ENCODE peak calls at places on chromosomes 6 and 20, in nine cellular contexts. B is fibroblast of lung, Q is heart right ventricle, I is psoas muscle, C is dorsolateral prefrontal cortex, A is PC-9, K is GM13976, F is omental fat pad, N is nephron progenitor cell. J is an unnamed sample.

GRCh38 chr6:25816252-25816651 is 15.6 kb downstream of the SLC17A1 start:
- DNase-seq in B (no peak), Q (no peak), I (no peak), C (no peak), A (no peak), K (no peak), F (no peak), N (no peak), J (no peak)

GRCh38 chr6:137699036-137699683 is 167.9 kb upstream of the TNFAIP3 start:
- DNase-seq in B (no peak), Q (no peak), I (no peak), C (no peak), A (no peak), K (no peak), F (no peak), N (no peak), J (no peak)

GRCh38 chr6:105810105-105810921 is 275.8 kb upstream of the PRDM1 start:
- DNase-seq in B (peak), Q (peak), I (peak), C (no peak), A (peak), K (no peak), F (no peak), N (no peak), J (no peak)

GRCh38 chr6:157172830-157173536 is 150.3 kb downstream of the TMEM242 start:
- DNase-seq in B (no peak), Q (no peak), I (no peak), C (no peak), A (no peak), K (no peak), F (no peak), N (no peak), J (no peak)

GRCh38 chr20:45392733-45393132 is 14.6 kb upstream of the TP53TG5 start:
- DNase-seq in B (no peak), Q (no peak), I (no peak), C (no peak), A (no peak), K (no peak), F (no peak), N (no peak), J (no peak)

GRCh38 chr20:53829086-53829703 is 235.6 kb upstream of the ZNF217 start:
- DNase-seq in B (peak), Q (no peak), I (no peak), C (no peak), A (peak), K (no peak), F (no peak), N (no peak), J (no peak)

GRCh38 chr20:6665621-6666345 is 101.7 kb upstream of the BMP2 start:
- DNase-seq in B (peak), Q (no peak), I (no peak), C (no peak), A (no peak), K (no peak), F (no peak), N (no peak), J (no peak)

GRCh38 chr6:13702809-13703302 is 8.8 kb downstream of the RANBP9 start:
- DNase-seq in B (no peak), Q (no peak), I (no peak), C (no peak), A (no peak), K (peak), F (no peak), N (no peak), J (no peak)

GRCh38 chr6:24431045-24431451 is 28.3 kb downstream of the MRS2 start:
- DNase-seq in B (peak), Q (peak), I (no peak), C (peak), A (no peak), K (peak), F (no peak), N (no peak), J (peak)

GRCh38 chr20:8913452-8913851 is 155.4 kb upstream of the PLCB4 start:
- DNase-seq in B (no peak), Q (no peak), I (no peak), C (no peak), A (no peak), K (no peak), F (no peak), N (no peak), J (no peak)

GRCh38 chr20:112396-112795 is 24.9 kb downstream of the DEFB125 start:
- DNase-seq in B (no peak), Q (no peak), I (no peak), C (no peak), A (no peak), K (no peak), F (no peak), N (no peak), J (no peak)

GRCh38 chr20:33442136-33443005 is 1.2 kb downstream of the SNTA1 start:
- DNase-seq in B (no peak), Q (no peak), I (no peak), C (no peak), A (no peak), K (no peak), F (no peak), N (no peak), J (no peak)

GRCh38 chr20:2292711-2293110 is 3.1 kb upstream of the TGM3 start:
- DNase-seq in B (no peak), Q (no peak), I (peak), C (no peak), A (peak), K (no peak), F (no peak), N (no peak), J (no peak)

GRCh38 chr6:46961248-46961647 is 39.5 kb upstream of the ADGRF5 start:
- DNase-seq in B (no peak), Q (no peak), I (no peak), C (no peak), A (no peak), K (no peak), F (no peak), N (no peak), J (no peak)

GRCh38 chr20:25470045-25470444 is 62.6 kb downstream of the GINS1 start:
- DNase-seq in B (peak), Q (no peak), I (no peak), C (no peak), A (no peak), K (peak), F (no peak), N (peak), J (no peak)

GRCh38 chr20:39264506-39265172 is 302.5 kb downstream of the DHX35 start:
- DNase-seq in B (peak), Q (peak), I (peak), C (peak), A (peak), K (peak), F (no peak), N (peak), J (peak)

GRCh38 chr6:9412951-9413559 is 977.7 kb upstream of the SLC35B3 start:
- DNase-seq in B (peak), Q (peak), I (peak), C (no peak), A (no peak), K (peak), F (no peak), N (peak), J (no peak)

GRCh38 chr20:32823737-32824588 is 4.2 kb downstream of the MAPRE1 start:
- DNase-seq in B (peak), Q (no peak), I (no peak), C (no peak), A (no peak), K (no peak), F (no peak), N (no peak), J (no peak)

GRCh38 chr20:61573415-61574305 is 321.6 kb downstream of the CDH4 start:
- DNase-seq in B (no peak), Q (no peak), I (no peak), C (no peak), A (no peak), K (no peak), F (no peak), N (no peak), J (no peak)

GRCh38 chr6:126293891-126294524 is 45.9 kb upstream of the CENPW start:
- DNase-seq in B (no peak), Q (no peak), I (no peak), C (no peak), A (no peak), K (no peak), F (no peak), N (no peak), J (no peak)

GRCh38 chr6:34207695-34208443 is 28.8 kb upstream of the HMGA1 start:
- DNase-seq in B (no peak), Q (no peak), I (peak), C (no peak), A (no peak), K (peak), F (no peak), N (no peak), J (no peak)

GRCh38 chr6:34237722-34238506 is 1.2 kb downstream of the HMGA1 start:
- DNase-seq in B (no peak), Q (no peak), I (peak), C (peak), A (no peak), K (peak), F (no peak), N (peak), J (peak)

GRCh38 chr6:3791526-3792212 is 40.2 kb upstream of the PXDC1 start:
- DNase-seq in B (no peak), Q (no peak), I (no peak), C (no peak), A (no peak), K (no peak), F (no peak), N (no peak), J (no peak)

GRCh38 chr6:32692019-32692418 is 25.6 kb upstream of the HLA-DQB1 start:
- DNase-seq in B (no peak), Q (peak), I (no peak), C (no peak), A (no peak), K (peak), F (no peak), N (peak), J (no peak)

DNA sequence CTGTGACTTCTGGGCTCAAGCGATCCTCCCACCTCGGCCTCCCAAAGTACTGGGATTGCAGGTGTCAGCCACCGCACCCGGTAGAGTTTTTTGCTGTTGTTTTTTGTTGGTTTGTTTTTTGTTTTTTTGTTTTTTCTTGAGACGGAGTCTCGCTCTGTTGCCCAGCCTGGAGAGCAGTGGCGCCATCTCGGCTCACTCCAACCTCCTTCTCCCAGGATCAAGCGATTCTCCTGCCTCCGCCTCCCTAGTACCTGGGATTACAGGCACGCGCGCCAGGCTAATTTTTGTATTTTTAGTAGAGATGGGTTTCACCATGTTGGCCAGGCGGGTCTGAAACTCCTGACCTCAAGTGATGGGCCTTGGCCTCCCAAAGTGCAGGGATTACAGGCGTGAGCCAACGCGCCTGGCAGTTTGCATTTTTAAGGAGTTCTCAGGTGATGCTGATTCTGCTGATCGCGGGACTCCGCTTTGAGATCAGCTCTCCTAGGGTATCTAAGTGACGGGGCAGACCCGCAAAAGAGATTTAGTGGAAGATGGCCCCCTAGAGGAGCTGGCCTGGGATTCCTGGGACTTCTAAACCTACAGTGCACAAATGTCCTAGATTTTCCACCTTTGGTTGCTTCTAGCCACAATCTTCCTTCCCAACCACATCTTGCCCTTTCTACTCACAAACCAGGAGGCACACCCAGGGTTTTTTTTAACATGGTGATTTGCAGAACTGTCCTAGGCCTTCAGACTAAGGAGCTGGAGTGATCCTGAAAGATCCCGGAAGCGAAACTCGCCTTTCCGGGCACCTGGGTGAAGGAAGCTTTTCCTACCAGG is 45.2 kb downstream of the DPPA5 start:
- DNase-seq in B (peak), Q (no peak), I (no peak), C (peak), A (peak), K (no peak), F (no peak), N (peak), J (no peak)
- TF ChIP-seq CTCF in B (peak), Q (no peak), I (no peak), C (no peak), A (no peak), K (no peak), F (no peak), N (no peak), J (no peak)

DNA sequence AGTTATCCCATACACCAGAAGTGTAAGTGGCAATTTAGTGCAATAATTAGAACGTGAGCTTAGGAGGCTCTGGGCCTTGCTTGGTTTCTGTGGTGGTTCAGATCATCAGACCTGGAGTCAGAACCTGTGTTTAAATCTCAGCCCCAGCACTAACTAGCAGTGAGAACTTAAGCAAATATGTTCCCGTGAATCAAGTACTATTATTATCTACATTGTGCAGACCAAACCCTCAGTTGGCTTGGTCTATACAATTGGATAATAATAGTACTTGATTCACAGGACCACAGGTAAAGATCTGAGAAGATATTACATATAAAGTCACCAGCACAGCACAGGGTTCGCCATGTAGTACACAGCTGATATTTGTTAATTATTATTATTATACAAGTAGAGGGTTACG is 93.1 kb downstream of the SIM1 start:
- DNase-seq in B (no peak), Q (no peak), I (no peak), C (no peak), A (no peak), K (no peak), F (no peak), N (no peak), J (no peak)
- TF ChIP-seq CTCF in B (no peak), Q (no peak), I (no peak), C (no peak), A (no peak), K (no peak), F (no peak), N (no peak), J (no peak)

DNA sequence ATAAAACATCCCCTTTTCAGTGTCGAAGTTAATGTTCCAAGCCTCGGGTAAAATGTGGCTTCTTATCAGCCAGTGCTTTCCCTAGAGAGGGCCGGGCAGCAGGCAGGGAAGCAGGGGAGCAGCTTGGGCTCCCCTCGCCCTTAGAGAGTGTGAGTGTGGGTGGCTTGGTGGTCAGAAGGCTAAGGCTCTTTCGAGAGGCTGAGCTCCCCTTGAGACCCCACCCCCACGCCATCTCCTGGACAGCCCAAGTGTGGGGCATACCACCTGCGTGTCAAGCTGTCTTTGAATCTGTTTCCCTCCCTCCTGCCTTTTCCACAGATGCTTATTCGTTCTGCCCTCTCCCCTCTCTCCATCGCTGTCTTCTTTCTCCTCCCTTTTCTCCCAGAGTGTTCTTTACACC is 95.1 kb upstream of the FOXP4 start:
- DNase-seq in B (no peak), Q (no peak), I (no peak), C (no peak), A (no peak), K (peak), F (no peak), N (peak), J (no peak)
- TF ChIP-seq CTCF in B (no peak), Q (no peak), I (no peak), C (no peak), A (no peak), K (no peak), F (no peak), N (no peak), J (peak)

DNA sequence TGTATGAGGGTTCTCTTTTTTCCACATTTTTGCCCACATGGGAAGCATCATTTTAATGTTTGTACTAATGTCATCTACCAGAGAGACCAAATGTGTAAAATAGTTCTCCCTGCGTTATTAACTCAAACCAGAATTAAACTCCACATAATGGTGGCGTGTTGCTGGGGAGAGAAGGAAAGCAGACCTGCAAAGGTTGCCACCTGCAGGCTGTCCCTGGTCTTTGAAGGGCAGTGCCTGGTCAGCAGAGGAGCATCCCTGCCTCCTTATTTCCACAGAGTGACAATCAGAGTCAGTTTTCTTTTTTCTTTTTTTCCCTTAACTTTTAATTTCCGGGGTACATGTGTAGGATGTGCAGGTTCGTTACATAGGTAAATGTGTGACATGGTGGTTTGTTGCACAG is 214.5 kb downstream of the TBX18 start:
- DNase-seq in B (no peak), Q (no peak), I (no peak), C (no peak), A (no peak), K (no peak), F (no peak), N (no peak), J (no peak)
- TF ChIP-seq CTCF in B (no peak), Q (no peak), I (no peak), C (no peak), A (no peak), K (no peak), F (no peak), N (peak), J (no peak)

J was measured in neural crest cell.